ENCODE peak calls at places on chromosomes 6 and 20, in ten cellular contexts. O, L, A, G, V, I, J, Q, N and K are unnamed samples.

GRCh38 chr6:159788757-159789376 is 535 bp downstream of the TCP1 start:
- DNase-seq in G (no peak), I (peak; percentile 18), L (peak; percentile 23), A (peak; percentile 39), V (peak; percentile 63), O (peak; percentile 48), N (peak; percentile 42), Q (peak; percentile 62), J (peak; percentile 55), K (no peak)

GRCh38 chr6:391559-392440 is at the start of gene IRF4:
- DNase-seq in V (peak; percentile 34), N (no peak), O (no peak), G (no peak), Q (peak; percentile 36), A (no peak), I (no peak), J (no peak), L (no peak), K (no peak)

GRCh38 chr6:72826744-72827438 is 205.0 kb downstream of the KCNQ5 start:
- DNase-seq in J (no peak), V (peak; percentile 83), N (peak; percentile 59), G (no peak), I (no peak), A (no peak), L (peak; percentile 91), O (peak; percentile 65), Q (no peak), K (no peak)

GRCh38 chr6:140897804-140898573 is 1234.7 kb upstream of the GJE1 start:
- DNase-seq in I (no peak), Q (no peak), G (no peak), J (no peak), V (no peak), L (no peak), A (no peak), N (no peak), O (no peak), K (no peak)

GRCh38 chr6:650098-650497 is 6.8 kb downstream of the HUS1B start:
- DNase-seq in I (no peak), L (no peak), A (no peak), J (no peak), N (peak; percentile 78), G (no peak), Q (no peak), V (no peak), O (peak; percentile 29), K (no peak)

GRCh38 chr20:54098044-54098443 is 27.6 kb upstream of the BCAS1 start:
- DNase-seq in J (no peak), L (no peak), G (no peak), V (no peak), Q (no peak), N (no peak), O (no peak), I (no peak), A (no peak), K (no peak)

GRCh38 chr20:24686156-24686555 is 216.7 kb downstream of the SYNDIG1 start:
- DNase-seq in V (no peak), L (no peak), G (no peak), Q (no peak), N (no peak), J (no peak), I (no peak), O (no peak), A (no peak), K (no peak)

GRCh38 chr20:32062776-32063170 is 10.7 kb downstream of the HCK start:
- DNase-seq in N (no peak), V (no peak), L (no peak), A (peak; percentile 32), J (peak; percentile 66), I (peak; percentile 26), Q (peak; percentile 33), G (no peak), O (no peak), K (no peak)

GRCh38 chr6:37800904-37801669 is 18.4 kb upstream of the ZFAND3 start:
- DNase-seq in A (no peak), O (no peak), I (no peak), G (no peak), Q (no peak), N (no peak), V (no peak), J (no peak), L (no peak), K (no peak)

GRCh38 chr6:62819640-62820039 is 391.6 kb upstream of the FKBP1C start:
- DNase-seq in J (no peak), Q (no peak), G (no peak), N (no peak), L (no peak), O (no peak), I (no peak), V (no peak), A (no peak), K (no peak)

GRCh38 chr20:22684072-22684762 is 99.8 kb upstream of the FOXA2 start:
- DNase-seq in N (peak; percentile 67), V (peak; percentile 78), J (peak; percentile 66), A (peak; percentile 55), G (peak; percentile 59), O (peak; percentile 85), I (peak; percentile 82), L (peak; percentile 54), Q (peak; percentile 67), K (no peak)

GRCh38 chr20:58552366-58552934 is 37.3 kb upstream of the APCDD1L start:
- DNase-seq in Q (peak; percentile 9), I (no peak), L (no peak), O (no peak), J (no peak), V (no peak), N (no peak), G (no peak), A (no peak), K (peak; percentile 46)

GRCh38 chr20:51930775-51931174 is 128.5 kb upstream of the SALL4 start:
- DNase-seq in Q (no peak), N (peak; percentile 68), A (no peak), G (no peak), I (no peak), O (peak; percentile 91), L (peak; percentile 27), V (peak; percentile 72), J (peak; percentile 39), K (peak; percentile 43)

GRCh38 chr6:73203098-73203497 is 22.2 kb downstream of the KHDC1L start:
- DNase-seq in J (no peak), A (no peak), Q (no peak), N (peak; percentile 40), G (no peak), I (no peak), V (peak; percentile 18), O (no peak), L (peak; percentile 13), K (no peak)

DNA sequence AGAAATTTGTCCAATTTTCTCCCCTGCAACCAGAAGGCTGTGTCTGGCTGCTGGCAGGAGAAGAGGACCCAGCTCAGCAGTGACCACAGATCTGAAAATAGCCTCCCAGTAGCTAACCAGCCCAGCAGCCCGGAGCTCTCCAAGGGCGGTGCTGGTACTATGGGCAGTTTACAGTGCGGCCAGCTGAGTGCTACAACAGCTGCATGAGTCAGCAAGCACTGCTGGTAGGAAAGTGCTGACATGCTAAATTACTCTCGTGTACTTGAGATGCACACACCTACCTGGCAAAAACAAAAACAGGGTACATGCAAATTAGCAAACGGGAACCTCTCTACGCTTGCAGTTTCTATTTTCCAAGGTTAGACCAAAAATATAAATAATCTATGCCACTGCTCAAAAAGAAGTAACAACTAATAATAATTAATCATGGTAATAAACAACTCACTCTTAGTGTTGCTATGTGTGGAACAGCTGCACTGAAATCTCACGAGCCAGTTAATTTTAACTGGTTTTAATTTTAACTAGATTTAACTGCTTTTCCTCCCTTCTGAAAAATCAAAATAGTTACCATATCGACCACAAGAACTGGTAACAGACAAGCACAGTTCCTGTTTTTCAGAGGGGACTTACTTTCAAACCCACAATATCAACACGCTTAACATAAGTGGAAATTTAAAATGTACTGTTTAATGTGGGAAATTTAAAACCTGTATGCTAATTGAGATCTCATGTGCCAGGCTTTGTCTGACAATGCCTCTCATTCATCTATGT is 10.8 kb downstream of the BACH2 start:
- DNase-seq in V (peak; percentile 94), Q (peak; percentile 58), O (peak; percentile 85), J (peak; percentile 92), G (peak; percentile 71), N (peak; percentile 91), L (peak; percentile 92), A (peak; percentile 79), I (peak; percentile 57), K (peak; percentile 82)
- H3K4me3 ChIP-seq in V (no peak overlapping the region), Q (no peak overlapping the region), O (no peak overlapping the region), J (peak overlapping the region; percentile 36), G (no peak overlapping the region), N (no peak overlapping the region), L (no peak overlapping the region), A (no peak overlapping the region), I (no peak overlapping the region), K (no peak overlapping the region)

DNA sequence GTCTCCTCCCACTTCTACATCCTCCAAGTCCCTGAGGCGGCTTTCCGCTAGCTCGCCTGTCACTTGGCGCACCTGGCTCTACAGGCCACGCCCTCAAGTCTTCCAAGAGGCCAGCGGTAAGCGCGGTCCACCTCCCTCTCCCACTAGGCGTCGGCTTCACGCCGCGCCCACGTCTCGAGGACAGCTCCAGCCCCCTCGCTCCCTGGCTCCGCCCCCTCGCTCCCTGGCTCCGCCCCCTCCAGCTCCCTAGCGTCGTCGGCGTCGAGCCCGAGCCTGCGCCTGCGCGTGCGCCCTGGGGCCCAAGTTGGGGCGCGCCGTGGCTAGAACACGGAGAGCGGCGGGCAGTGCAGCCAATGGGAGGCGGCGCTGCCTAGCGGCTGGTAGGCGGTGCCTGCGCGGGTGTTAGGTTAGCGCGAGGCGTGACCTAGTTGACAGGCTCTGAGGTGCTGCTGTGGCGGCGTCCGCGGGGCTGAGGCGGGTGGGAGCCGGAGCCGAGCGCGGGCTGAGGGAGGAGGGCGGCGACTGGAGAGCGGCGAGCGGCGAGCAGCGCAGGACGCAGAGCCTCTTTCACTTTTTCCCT is at the start of gene MACROD2:
- DNase-seq in Q (peak; percentile 96), N (peak; percentile 16), L (peak; percentile 97), I (peak; percentile 67), J (peak; percentile 92), O (peak; percentile 72), V (peak; percentile 97), G (peak; percentile 97), A (peak; percentile 81), K (peak; percentile 62)
- TF ChIP-seq CTCF in Q (no peak), N (no peak), L (no peak), I (no peak), J (no peak), O (no peak), V (no peak), G (no peak), A (no peak), K (peak; percentile 10)

DNA sequence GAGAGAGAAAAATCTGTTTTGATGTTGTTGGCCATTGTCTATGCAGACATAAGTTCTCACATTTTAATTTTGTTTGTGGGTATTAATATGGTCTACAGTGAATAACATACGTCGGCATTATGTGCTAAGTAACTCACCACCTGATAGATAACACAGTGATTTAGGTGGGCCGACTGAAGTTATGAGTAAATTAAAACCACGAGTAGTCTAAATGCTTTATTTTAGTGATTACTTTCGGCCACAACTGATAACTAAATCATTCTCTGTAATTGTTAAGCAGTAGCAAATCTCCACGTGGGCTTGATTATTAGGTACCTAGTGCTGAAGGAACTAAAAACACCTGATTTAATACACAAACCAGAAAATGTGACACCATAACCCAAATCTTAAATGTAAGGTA is 1.2 kb downstream of the DOP1A start:
- DNase-seq in L (no peak), O (no peak), N (no peak), J (no peak), A (no peak), I (no peak), V (no peak), Q (no peak), G (no peak), K (no peak)
- H3K4me3 ChIP-seq in L (peak overlapping the region; percentile 92), O (peak overlapping the region; percentile 94), N (peak overlapping the region; percentile 89), J (peak overlapping the region; percentile 84), A (no peak overlapping the region), I (peak overlapping the region; percentile 96), V (peak overlapping the region; percentile 86), Q (peak overlapping the region; percentile 92), G (peak overlapping the region; percentile 95), K (peak overlapping the region; percentile 77)

GRCh38 chr6:108697646-108698161 is 137.0 kb downstream of the FOXO3 start:
- DNase-seq in I (peak; percentile 32), A (no peak), J (no peak), O (peak; percentile 59), Q (no peak), G (no peak), V (no peak), L (no peak), N (no peak), K (no peak)
- TF ChIP-seq CTCF in I (no peak), A (no peak), J (no peak), O (no peak), Q (no peak), G (no peak), V (no peak), L (no peak), N (no peak), K (no peak)